ENCODE peak calls at places on chromosomes 1 and 21, in four cellular contexts. M is CD8-positive, alpha-beta T cell; N is fibroblast of pulmonary artery; B is OCI-LY7. K is an unnamed sample.
A peak's percentile ranks its signal among the peaks of the same experiment; 100 is the strongest.

GRCh38 chr1:204161609-204162497 is 4.3 kb downstream of the REN start:
- DNase-seq in M (no peak), N (no peak), B (no peak), K (no peak)

GRCh38 chr1:228284148-228284495 is 76.3 kb downstream of the OBSCN start:
- DNase-seq in M (no peak), N (no peak), B (no peak), K (no peak)

GRCh38 chr1:64624859-64625258 is 120.0 kb upstream of the RAVER2 start:
- DNase-seq in M (no peak), N (no peak), B (no peak), K (no peak)

GRCh38 chr21:41932576-41933258 is 21.1 kb downstream of the C2CD2 start:
- DNase-seq in M (no peak), N (peak; percentile 72), B (no peak), K (no peak)

GRCh38 chr1:195664628-195665027 is 943.6 kb downstream of the KCNT2 start:
- DNase-seq in M (no peak), N (peak; percentile 36), B (no peak), K (no peak)

GRCh38 chr1:155978325-155978972 is at the start of gene ARHGEF2:
- DNase-seq in M (peak; percentile 67), N (peak; percentile 53), B (peak; percentile 94), K (peak; percentile 74)

GRCh38 chr1:154608522-154609294 is 722 bp upstream of the ADAR start:
- DNase-seq in M (peak; percentile 9), N (peak; percentile 60), B (peak; percentile 52), K (peak; percentile 38)

GRCh38 chr1:29706936-29707335 is 470.6 kb downstream of the PTPRU start:
- DNase-seq in M (no peak), N (peak; percentile 64), B (peak; percentile 13), K (peak; percentile 67)

GRCh38 chr1:188129856-188130838 is 1301.4 kb downstream of the PLA2G4A start:
- DNase-seq in M (no peak), N (peak; percentile 7), B (no peak), K (no peak)

GRCh38 chr1:188127507-188127906 is 1298.8 kb downstream of the PLA2G4A start:
- DNase-seq in M (no peak), N (no peak), B (no peak), K (no peak)

GRCh38 chr1:188128761-188129160 is 1300.0 kb downstream of the PLA2G4A start:
- DNase-seq in M (no peak), N (peak; percentile 31), B (no peak), K (no peak)
- TF ChIP-seq CTCF in M (no peak), N (peak; percentile 20), B (no peak), K (no peak)

GRCh38 chr1:216190438-216190837 is 232.8 kb downstream of the USH2A start:
- DNase-seq in M (no peak), N (no peak), B (no peak), K (no peak)

GRCh38 chr1:216194721-216195120 is 228.5 kb downstream of the USH2A start:
- DNase-seq in M (no peak), N (no peak), B (no peak), K (no peak)

DNA sequence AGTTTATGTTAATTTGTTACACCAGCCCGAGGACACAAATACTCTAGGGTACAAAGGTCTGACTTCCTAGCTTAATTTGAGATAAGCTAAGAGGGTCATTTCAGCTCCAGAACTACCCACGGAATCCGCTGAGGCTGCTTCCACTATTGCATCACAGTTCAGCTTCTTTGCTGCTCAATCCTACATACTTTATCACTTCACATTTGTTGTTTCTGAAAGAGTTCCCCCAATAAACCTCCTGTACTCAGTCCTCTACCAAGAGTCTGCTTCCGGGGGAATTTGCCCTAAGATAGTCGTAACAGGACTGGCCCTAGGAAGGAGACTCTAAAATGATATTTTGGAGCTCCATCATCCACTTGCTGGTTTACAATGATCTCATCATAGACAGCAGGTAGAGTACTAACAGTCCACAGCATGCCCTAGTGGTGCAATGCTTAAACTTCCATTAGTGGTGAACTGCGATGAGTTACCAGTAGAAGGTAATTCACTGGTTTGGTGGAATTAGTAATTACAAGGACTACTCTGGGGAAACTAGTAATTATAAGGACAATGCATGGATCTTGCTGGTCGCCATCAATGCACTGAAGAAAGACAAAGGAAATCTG is 229.3 kb downstream of the USH2A start:
- DNase-seq in M (no peak), N (no peak), B (no peak), K (no peak)
- TF ChIP-seq CTCF in M (no peak), N (no peak), B (no peak), K (no peak)

DNA sequence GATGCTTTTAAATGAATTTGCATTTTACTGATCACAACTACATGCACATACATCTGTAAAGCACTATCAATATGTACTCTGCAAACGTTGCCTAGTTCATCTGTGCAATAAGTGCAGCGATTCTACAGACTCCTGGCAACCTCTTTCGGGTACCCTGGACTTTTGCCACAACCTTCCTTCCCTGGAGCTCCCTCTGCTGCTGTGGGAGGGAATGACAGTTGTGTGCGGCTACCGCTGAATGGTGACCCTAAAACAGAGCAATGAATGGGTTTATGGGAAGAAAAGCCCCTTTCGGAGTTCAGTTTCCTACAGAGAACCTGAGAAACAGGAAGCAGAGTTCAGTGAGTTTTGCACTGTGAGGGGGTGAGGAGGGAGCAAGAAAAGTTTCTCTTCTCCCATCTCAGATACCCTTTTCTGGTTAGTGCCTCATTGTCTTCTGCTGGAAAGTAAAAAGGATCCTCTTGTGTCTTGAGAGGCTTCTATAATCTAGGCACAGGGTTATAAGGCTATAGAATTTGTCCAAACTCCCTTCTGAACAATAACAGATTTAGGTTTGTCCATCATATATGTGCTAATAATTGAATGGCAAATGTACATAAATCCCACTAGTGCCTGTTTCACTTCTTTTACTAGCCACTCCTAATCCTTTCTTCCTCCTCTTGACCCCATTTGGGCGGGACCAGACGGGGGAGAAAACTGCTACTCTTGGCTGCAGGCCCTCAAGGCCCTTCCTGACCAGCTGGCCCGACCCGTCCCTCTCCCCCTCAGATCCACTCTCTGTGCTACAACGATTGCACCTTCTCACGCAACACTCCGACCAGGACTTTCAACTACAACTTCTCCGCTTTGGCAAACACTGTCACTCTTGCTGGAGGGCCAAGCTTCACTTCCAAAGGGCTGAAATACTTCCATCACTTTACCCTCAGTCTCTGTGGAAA is 19.8 kb upstream of the SARS1 start:
- DNase-seq in M (peak; percentile 41), N (peak; percentile 46), B (peak; percentile 70), K (peak; percentile 75)
- TF ChIP-seq CTCF in M (peak; percentile 59), N (peak; percentile 69), B (peak; percentile 90), K (peak; percentile 65)

GRCh38 chr1:110686188-110686587 is 11.4 kb upstream of the KCNA3 start:
- DNase-seq in M (no peak), N (no peak), B (peak; percentile 31), K (no peak)
- TF ChIP-seq CTCF in M (peak; percentile 34), N (no peak), B (peak; percentile 59), K (no peak)

DNA sequence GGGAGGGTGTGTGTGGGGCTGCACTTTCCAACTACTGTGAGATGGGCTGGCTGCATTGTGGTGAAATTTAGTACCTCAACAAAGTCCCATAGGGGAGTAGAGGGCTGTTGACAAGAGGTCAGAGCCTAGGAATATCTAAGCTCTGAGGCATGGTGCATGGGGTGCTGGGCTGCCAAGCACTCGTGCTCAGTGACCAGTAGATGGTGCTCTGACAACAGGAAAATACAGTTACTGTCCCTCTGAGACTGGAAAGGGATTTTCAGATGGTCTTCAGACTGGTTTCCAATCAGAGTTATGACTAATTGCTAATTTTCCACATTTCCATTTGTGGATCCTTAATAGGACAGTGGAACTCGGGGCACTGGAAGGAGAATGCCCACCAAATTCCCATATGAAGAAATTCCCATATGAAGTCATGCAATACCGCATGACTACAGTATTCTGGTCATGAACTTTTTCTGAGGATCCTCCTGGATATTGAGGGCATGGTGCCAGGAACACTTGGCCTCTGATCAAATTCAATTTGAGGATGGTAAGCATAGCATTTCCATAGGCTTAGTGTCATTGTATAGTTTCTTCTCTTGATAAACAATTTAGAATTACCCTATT is 4.1 kb upstream of the CACNA1E start:
- DNase-seq in M (no peak), N (peak; percentile 73), B (peak; percentile 57), K (peak; percentile 43)
- TF ChIP-seq CTCF in M (peak; percentile 30), N (peak; percentile 78), B (peak; percentile 83), K (peak; percentile 55)

GRCh38 chr21:17900281-17900989 is 81.3 kb upstream of the C21orf91 start:
- DNase-seq in M (no peak), N (no peak), B (no peak), K (no peak)

GRCh38 chr21:17903929-17904639 is 84.9 kb upstream of the C21orf91 start:
- DNase-seq in M (no peak), N (no peak), B (no peak), K (no peak)

GRCh38 chr21:17900990-17901385 is 81.8 kb upstream of the C21orf91 start:
- DNase-seq in M (no peak), N (no peak), B (no peak), K (no peak)

GRCh38 chr21:17901458-17902092 is 82.4 kb upstream of the C21orf91 start:
- DNase-seq in M (no peak), N (no peak), B (no peak), K (no peak)

GRCh38 chr21:17903029-17903806 is 84.1 kb upstream of the C21orf91 start:
- DNase-seq in M (no peak), N (peak; percentile 65), B (peak; percentile 74), K (no peak)
- TF ChIP-seq CTCF in M (peak; percentile 60), N (no peak), B (peak; percentile 74), K (peak; percentile 45)

GRCh38 chr1:23421752-23422312 is 2.7 kb downstream of the TCEA3 start:
- DNase-seq in M (no peak), N (peak; percentile 74), B (no peak), K (no peak)
- TF ChIP-seq CTCF in M (no peak), N (peak; percentile 32), B (peak; percentile 23), K (peak; percentile 40)

GRCh38 chr1:180631766-180632325 is at the start of gene XPR1:
- DNase-seq in M (peak; percentile 97), N (peak; percentile 99), B (peak; percentile 99), K (peak; percentile 94)

GRCh38 chr1:180633092-180634045 is 1.5 kb downstream of the XPR1 start:
- DNase-seq in M (no peak), N (peak; percentile 62), B (peak; percentile 3), K (no peak)

GRCh38 chr1:180631197-180631765 is 541 bp upstream of the XPR1 start:
- DNase-seq in M (no peak), N (no peak), B (peak; percentile 59), K (no peak)

GRCh38 chr1:180630408-180631196 is 1.2 kb upstream of the XPR1 start:
- DNase-seq in M (no peak), N (no peak), B (no peak), K (no peak)

GRCh38 chr1:180632326-180633088 is 685 bp downstream of the XPR1 start:
- DNase-seq in M (peak; percentile 31), N (no peak), B (peak; percentile 70), K (peak; percentile 74)
- TF ChIP-seq CTCF in M (no peak), N (peak; percentile 7), B (peak; percentile 69), K (no peak)

DNA sequence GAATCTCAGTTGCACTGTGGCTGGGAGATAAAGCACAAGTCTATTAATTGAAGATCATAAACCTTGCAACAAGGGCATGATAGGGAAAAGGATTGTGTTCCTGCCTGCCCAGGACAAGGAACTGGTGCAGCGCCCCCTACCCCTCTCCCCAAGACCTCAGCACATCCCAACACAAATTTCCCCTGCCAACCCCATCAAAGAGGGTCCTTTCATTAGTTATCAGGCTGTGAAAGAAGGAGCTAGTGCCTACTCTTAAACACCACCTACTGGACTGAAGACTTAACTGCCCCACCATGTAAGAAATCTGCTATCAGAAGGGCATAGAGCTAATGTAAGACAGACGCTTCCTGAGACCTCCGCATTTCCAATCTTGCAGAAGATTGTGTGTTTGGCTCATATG is 372.6 kb downstream of the AGBL4 start:
- DNase-seq in M (no peak), N (no peak), B (no peak), K (no peak)
- TF ChIP-seq CTCF in M (no peak), N (no peak), B (no peak), K (no peak)

K was measured in endothelial cell.